ENCODE peak calls at places on chromosomes 2 and 18, in nine cellular contexts. E is retinal pigment epithelial cell, K is left lung, O is GM13976, W is fibroblast of mammary gland, V is PC-3, S is upper lobe of right lung, Y is BJ, F is body of pancreas. C is an unnamed sample.

GRCh38 chr2:96506907-96507240 is 1.7 kb upstream of the NEURL3 start:
- DNase-seq in E (no peak), K (no peak), O (no peak), W (no peak), V (no peak), S (no peak), Y (no peak), F (no peak), C (peak)

GRCh38 chr2:71801969-71802368 is 345.7 kb downstream of the CYP26B1 start:
- DNase-seq in E (no peak), K (no peak), O (no peak), W (peak), V (peak), S (no peak), Y (no peak), F (peak), C (no peak)

GRCh38 chr2:70607121-70607551 is 53.5 kb upstream of the TGFA start:
- DNase-seq in E (no peak), K (no peak), O (no peak), W (peak), V (no peak), S (no peak), Y (no peak), F (no peak), C (no peak)

GRCh38 chr18:44654555-44654954 is 26.1 kb upstream of the SETBP1 start:
- DNase-seq in E (peak), K (no peak), O (no peak), W (peak), V (peak), S (no peak), Y (peak), F (no peak), C (no peak)

GRCh38 chr2:44246840-44247369 is 28.4 kb upstream of the SLC3A1 start:
- DNase-seq in E (no peak), K (no peak), O (no peak), W (no peak), V (no peak), S (no peak), Y (no peak), F (no peak), C (no peak)

GRCh38 chr2:218162817-218163216 is 3.9 kb downstream of the CXCR1 start:
- DNase-seq in E (no peak), K (no peak), O (no peak), W (no peak), V (no peak), S (no peak), Y (no peak), F (no peak), C (no peak)

GRCh38 chr2:195613922-195614321 is 43.1 kb upstream of the SLC39A10 start:
- DNase-seq in E (peak), K (no peak), O (no peak), W (peak), V (peak), S (no peak), Y (peak), F (no peak), C (no peak)

GRCh38 chr18:33839452-33840225 is 261.6 kb downstream of the ASXL3 start:
- DNase-seq in E (peak), K (no peak), O (peak), W (peak), V (peak), S (no peak), Y (no peak), F (no peak), C (no peak)

GRCh38 chr2:46970334-46971288 is 55.0 kb upstream of the MCFD2 start:
- DNase-seq in E (no peak), K (peak), O (no peak), W (peak), V (peak), S (no peak), Y (no peak), F (peak), C (no peak)

GRCh38 chr18:45526120-45526841 is 89.0 kb upstream of the SLC14A2 start:
- DNase-seq in E (no peak), K (no peak), O (no peak), W (peak), V (no peak), S (no peak), Y (peak), F (no peak), C (no peak)

GRCh38 chr2:1660656-1661650 is 83.4 kb downstream of the PXDN start:
- DNase-seq in E (no peak), K (no peak), O (no peak), W (no peak), V (no peak), S (no peak), Y (no peak), F (no peak), C (peak)

GRCh38 chr2:2107140-2107539 is 223.9 kb downstream of the MYT1L start:
- DNase-seq in E (no peak), K (no peak), O (no peak), W (no peak), V (no peak), S (no peak), Y (no peak), F (no peak), C (no peak)

GRCh38 chr2:120710256-120710655 is 25.4 kb upstream of the GLI2 start:
- DNase-seq in E (no peak), K (no peak), O (no peak), W (peak), V (no peak), S (peak), Y (peak), F (no peak), C (no peak)

GRCh38 chr2:101152195-101153076 is 1.3 kb upstream of the TBC1D8 start:
- DNase-seq in E (no peak), K (no peak), O (peak), W (peak), V (peak), S (peak), Y (peak), F (peak), C (no peak)

GRCh38 chr18:12408247-12408869 is 629 bp downstream of the PRELID3A start:
- DNase-seq in E (no peak), K (no peak), O (no peak), W (peak), V (peak), S (peak), Y (no peak), F (peak), C (no peak)

GRCh38 chr2:37645363-37645762 is 26.1 kb downstream of the CDC42EP3 start:
- DNase-seq in E (no peak), K (no peak), O (no peak), W (peak), V (peak), S (no peak), Y (no peak), F (no peak), C (no peak)

GRCh38 chr2:189002079-189002478 is 27.9 kb downstream of the COL3A1 start:
- DNase-seq in E (no peak), K (no peak), O (no peak), W (peak), V (peak), S (no peak), Y (peak), F (no peak), C (no peak)

GRCh38 chr18:9792565-9793226 is 84.6 kb downstream of the RAB31 start:
- DNase-seq in E (no peak), K (no peak), O (peak), W (no peak), V (peak), S (no peak), Y (no peak), F (no peak), C (no peak)

GRCh38 chr2:207546822-207547221 is 17.1 kb downstream of the CREB1 start:
- DNase-seq in E (no peak), K (no peak), O (no peak), W (no peak), V (no peak), S (no peak), Y (no peak), F (no peak), C (no peak)

GRCh38 chr2:197307933-197308521 is 2.6 kb downstream of the ANKRD44 start:
- DNase-seq in E (no peak), K (peak), O (peak), W (no peak), V (no peak), S (no peak), Y (no peak), F (no peak), C (no peak)

GRCh38 chr2:197308635-197309368 is 1.8 kb downstream of the ANKRD44 start:
- DNase-seq in E (no peak), K (no peak), O (no peak), W (no peak), V (no peak), S (no peak), Y (no peak), F (no peak), C (no peak)

GRCh38 chr2:197306691-197307030 is 3.9 kb downstream of the ANKRD44 start:
- DNase-seq in E (no peak), K (peak), O (no peak), W (no peak), V (peak), S (peak), Y (no peak), F (peak), C (no peak)

GRCh38 chr2:197306024-197306690 is 4.4 kb downstream of the ANKRD44 start:
- DNase-seq in E (no peak), K (no peak), O (no peak), W (no peak), V (no peak), S (no peak), Y (no peak), F (no peak), C (no peak)

DNA sequence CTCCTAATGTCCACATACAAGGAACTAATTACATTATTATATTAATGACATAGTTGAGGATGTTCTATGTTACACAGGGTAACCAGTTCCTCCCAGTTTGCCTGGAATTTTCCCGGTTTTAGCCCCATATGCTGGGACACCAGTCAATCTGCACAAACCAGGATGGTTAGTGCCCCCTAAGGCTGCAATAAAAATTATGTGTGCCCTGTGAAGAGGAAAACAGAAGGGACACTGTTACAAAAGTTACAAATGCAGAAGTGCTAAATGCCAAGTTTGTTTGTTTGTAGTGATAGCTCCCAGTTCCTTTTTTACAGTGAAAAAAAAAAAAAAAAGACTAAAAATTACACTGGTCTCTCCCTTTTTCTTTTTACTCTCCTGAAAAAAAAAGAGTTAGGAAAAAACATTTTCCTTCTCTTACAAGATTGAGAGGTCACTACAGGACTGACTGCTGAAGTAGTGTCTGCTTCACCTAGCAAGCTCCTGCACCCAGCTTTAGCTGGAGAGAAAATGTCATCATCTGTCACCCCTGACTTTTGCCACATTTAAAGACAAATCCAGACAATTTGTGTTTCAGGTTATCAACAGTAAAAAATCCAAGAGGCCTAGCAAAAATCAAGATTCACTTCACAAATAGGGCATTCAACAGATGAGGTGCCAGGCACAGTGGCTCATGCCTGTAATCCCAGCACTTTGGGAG is 3.2 kb downstream of the ANKRD44 start:
- DNase-seq in E (no peak), K (no peak), O (no peak), W (no peak), V (no peak), S (no peak), Y (no peak), F (no peak), C (no peak)
- TF ChIP-seq CTCF in E (no peak), K (no peak), O (peak), W (no peak), V (no peak), S (no peak), Y (no peak), F (no peak), C (peak)

GRCh38 chr2:236156095-236156859 is 11.9 kb downstream of the GBX2 start:
- DNase-seq in E (no peak), K (peak), O (no peak), W (no peak), V (no peak), S (peak), Y (no peak), F (no peak), C (no peak)
- TF ChIP-seq CTCF in E (no peak), K (no peak), O (no peak), W (no peak), V (no peak), S (no peak), Y (no peak), F (no peak), C (no peak)

DNA sequence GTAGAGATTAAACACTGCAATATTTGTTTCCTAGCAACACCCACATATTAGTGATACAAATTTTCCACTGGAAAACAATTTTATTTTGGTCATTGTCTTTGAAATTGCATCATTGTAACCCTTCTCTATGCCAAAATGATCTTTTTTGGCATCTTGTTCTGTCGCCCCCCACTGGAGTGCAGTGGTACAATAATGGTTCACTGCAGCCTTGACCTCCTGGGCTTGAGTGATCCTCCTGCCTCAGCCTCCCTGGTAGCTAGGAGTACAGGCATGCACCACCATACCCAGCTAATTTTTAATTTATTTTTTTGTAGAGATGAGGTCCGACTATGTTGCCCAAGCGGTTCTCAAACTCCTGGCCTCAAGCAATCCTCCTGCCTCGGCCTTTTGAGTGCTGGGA is 117.4 kb downstream of the PIK3C3 start:
- DNase-seq in E (no peak), K (no peak), O (no peak), W (no peak), V (no peak), S (no peak), Y (no peak), F (no peak), C (no peak)
- TF ChIP-seq CTCF in E (no peak), K (no peak), O (no peak), W (peak), V (peak), S (no peak), Y (no peak), F (no peak), C (no peak)

DNA sequence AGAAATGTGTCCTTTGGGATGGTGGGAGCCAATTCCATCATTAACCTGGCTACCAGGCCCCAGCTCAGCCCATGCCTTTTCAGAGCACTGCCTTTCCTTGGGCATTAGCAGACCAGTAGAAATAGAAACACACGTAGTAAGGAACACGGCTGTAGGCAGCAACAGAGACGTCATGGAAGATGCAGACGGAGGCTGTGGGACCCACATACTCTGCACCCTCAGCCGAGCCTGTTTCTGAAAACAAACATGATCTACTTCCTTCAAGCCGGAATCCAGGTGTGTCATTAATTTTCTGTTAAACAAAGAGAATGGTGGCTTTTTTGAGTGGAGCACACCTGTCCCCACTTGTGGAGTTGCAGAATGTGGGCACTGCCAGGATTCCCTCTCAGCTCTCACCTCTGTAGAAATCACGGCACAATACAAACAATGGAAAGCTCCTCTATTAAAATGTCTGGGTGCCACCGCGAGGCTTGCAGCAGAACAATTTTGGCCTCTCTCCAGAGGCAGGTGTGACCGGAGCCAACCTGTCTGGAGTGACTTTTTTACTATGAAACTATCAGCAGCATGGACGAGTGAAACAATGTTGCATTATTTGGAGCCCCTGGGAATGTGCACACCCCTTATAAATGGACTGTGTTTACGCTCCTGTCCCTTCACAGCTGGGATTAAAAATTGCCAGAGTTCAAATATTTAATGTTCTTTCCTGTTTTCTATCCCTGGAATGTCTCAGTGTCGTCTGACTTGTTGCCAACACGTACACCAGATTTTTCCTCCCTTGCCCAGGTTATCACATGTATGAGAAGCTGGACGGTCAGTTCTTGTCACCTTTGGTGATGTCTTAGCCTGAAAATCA is 31.7 kb downstream of the SPP2 start:
- DNase-seq in E (no peak), K (no peak), O (no peak), W (no peak), V (peak), S (peak), Y (no peak), F (peak), C (no peak)
- TF ChIP-seq CTCF in E (no peak), K (no peak), O (no peak), W (no peak), V (no peak), S (no peak), Y (no peak), F (peak), C (no peak)

DNA sequence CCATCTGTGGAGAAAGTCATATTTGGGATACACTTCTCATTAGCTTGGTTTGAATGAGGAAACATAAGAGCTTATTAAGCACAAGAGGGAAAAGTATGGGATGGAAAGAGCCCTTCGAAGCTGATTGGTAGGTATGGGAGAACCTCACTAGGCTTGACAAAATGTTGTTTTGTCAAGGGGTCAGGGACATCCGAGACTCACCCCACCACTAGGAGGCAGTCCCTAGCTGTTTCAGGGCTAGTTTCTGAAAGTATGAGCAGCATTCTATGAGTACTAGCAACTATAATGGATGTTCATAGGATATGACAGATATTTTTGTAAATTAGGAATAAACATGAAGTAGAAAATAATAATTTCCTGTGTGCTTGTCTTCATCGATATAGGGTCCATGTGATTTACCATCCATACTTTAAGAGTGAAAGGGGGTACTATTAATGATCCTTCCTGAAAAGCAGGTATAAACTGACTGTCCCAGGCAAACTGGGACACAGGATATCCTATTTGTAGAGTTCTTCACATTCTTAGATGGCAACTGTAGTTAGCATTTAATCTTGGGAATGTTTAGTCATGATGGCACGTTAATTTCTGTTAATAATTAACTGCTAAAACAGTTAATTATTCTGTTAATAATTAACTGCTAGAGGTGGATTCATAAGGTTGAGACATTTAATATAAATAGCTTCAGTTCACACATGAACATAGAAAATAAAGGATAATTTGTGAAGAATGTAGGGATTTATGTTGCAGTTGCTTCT is 28.4 kb downstream of the OTX1 start:
- DNase-seq in E (no peak), K (no peak), O (peak), W (peak), V (peak), S (no peak), Y (no peak), F (no peak), C (no peak)
- TF ChIP-seq CTCF in E (peak), K (no peak), O (peak), W (peak), V (peak), S (no peak), Y (peak), F (peak), C (peak)

C was measured in type B pancreatic cell.